ENCODE peak calls at places on chromosomes 2 and 18, in six cellular contexts. H is adrenal gland, E is heart left ventricle, B is testis, P is IMR-90, J is transverse colon. Y is an unnamed sample.
A peak's percentile ranks its signal among the peaks of the same experiment; 100 is the strongest.

GRCh38 chr2:182952741-182953450 is 85.4 kb downstream of the NCKAP1 start:
- DNase-seq in H (no peak), E (no peak), B (no peak), P (peak; percentile 82), J (no peak), Y (no peak)

GRCh38 chr18:35085450-35086032 is 44.3 kb downstream of the MAPRE2 start:
- DNase-seq in H (no peak), E (no peak), B (no peak), P (no peak), J (no peak), Y (no peak)

GRCh38 chr2:62304429-62305417 is 108.8 kb downstream of the B3GNT2 start:
- DNase-seq in H (peak; percentile 96), E (peak; percentile 74), B (peak; percentile 37), P (peak; percentile 73), J (peak; percentile 80), Y (peak; percentile 70)

GRCh38 chr2:151973901-151974199 is 125.0 kb downstream of the CACNB4 start:
- DNase-seq in H (no peak), E (no peak), B (peak; percentile 27), P (peak; percentile 29), J (no peak), Y (no peak)

GRCh38 chr2:106866636-106867035 is 19.3 kb downstream of the ST6GAL2 start:
- DNase-seq in H (no peak), E (no peak), B (no peak), P (no peak), J (no peak), Y (no peak)

GRCh38 chr2:234725528-234726264 is 226.1 kb upstream of the SH3BP4 start:
- DNase-seq in H (no peak), E (no peak), B (no peak), P (peak; percentile 27), J (peak; percentile 31), Y (no peak)

GRCh38 chr18:24016643-24017042 is 2.1 kb downstream of the TTC39C start:
- DNase-seq in H (no peak), E (no peak), B (no peak), P (no peak), J (no peak), Y (no peak)

GRCh38 chr2:215796160-215796559 is 217.2 kb downstream of the MREG start:
- DNase-seq in H (peak; percentile 22), E (no peak), B (no peak), P (peak; percentile 66), J (no peak), Y (no peak)

GRCh38 chr18:36471393-36471792 is 173.9 kb downstream of the FHOD3 start:
- DNase-seq in H (no peak), E (no peak), B (no peak), P (no peak), J (no peak), Y (no peak)

GRCh38 chr2:158772306-158773078 is 22.6 kb upstream of the DAPL1 start:
- DNase-seq in H (no peak), E (no peak), B (no peak), P (no peak), J (no peak), Y (no peak)

GRCh38 chr2:181468857-181469256 is 11.7 kb downstream of the ITGA4 start:
- DNase-seq in H (no peak), E (no peak), B (no peak), P (no peak), J (no peak), Y (no peak)

GRCh38 chr2:46963961-46964673 is 48.5 kb upstream of the MCFD2 start:
- DNase-seq in H (no peak), E (no peak), B (no peak), P (no peak), J (no peak), Y (no peak)
- TF ChIP-seq POLR2A in H (no peak), E (no peak), B (no peak), P (no peak), J (no peak), Y (no peak)

GRCh38 chr2:60136913-60137312 is 416.5 kb downstream of the BCL11A start:
- DNase-seq in H (no peak), E (no peak), B (no peak), P (no peak), J (no peak), Y (no peak)

GRCh38 chr2:60140180-60140579 is 413.3 kb downstream of the BCL11A start:
- DNase-seq in H (no peak), E (no peak), B (no peak), P (no peak), J (no peak), Y (no peak)
- TF ChIP-seq CTCF in H (no peak), E (no peak), B (no peak), P (no peak), J (no peak), Y (no peak)

GRCh38 chr2:173086518-173087213 is 11.0 kb downstream of the MAP3K20 start:
- DNase-seq in H (peak; percentile 33), E (no peak), B (no peak), P (peak; percentile 54), J (no peak), Y (no peak)
- H3K27ac ChIP-seq in H (peak overlapping the region; percentile 0), E (peak overlapping the region; percentile 23), B (peak overlapping the region; percentile 63), P (peak overlapping the region; percentile 88), J (peak overlapping the region; percentile 60), Y (no peak overlapping the region)

GRCh38 chr2:47402555-47402804 is 476 bp upstream of the MSH2 start:
- DNase-seq in H (no peak), E (no peak), B (no peak), P (peak; percentile 45), J (no peak), Y (no peak)

GRCh38 chr2:47401789-47402554 is 984 bp upstream of the MSH2 start:
- DNase-seq in H (no peak), E (no peak), B (no peak), P (no peak), J (no peak), Y (no peak)

GRCh38 chr2:47404356-47404755 is 1.4 kb downstream of the MSH2 start:
- DNase-seq in H (no peak), E (no peak), B (no peak), P (no peak), J (peak; percentile 14), Y (no peak)

GRCh38 chr2:47403829-47404228 is 873 bp downstream of the MSH2 start:
- DNase-seq in H (no peak), E (no peak), B (peak; percentile 21), P (peak; percentile 5), J (no peak), Y (no peak)

DNA sequence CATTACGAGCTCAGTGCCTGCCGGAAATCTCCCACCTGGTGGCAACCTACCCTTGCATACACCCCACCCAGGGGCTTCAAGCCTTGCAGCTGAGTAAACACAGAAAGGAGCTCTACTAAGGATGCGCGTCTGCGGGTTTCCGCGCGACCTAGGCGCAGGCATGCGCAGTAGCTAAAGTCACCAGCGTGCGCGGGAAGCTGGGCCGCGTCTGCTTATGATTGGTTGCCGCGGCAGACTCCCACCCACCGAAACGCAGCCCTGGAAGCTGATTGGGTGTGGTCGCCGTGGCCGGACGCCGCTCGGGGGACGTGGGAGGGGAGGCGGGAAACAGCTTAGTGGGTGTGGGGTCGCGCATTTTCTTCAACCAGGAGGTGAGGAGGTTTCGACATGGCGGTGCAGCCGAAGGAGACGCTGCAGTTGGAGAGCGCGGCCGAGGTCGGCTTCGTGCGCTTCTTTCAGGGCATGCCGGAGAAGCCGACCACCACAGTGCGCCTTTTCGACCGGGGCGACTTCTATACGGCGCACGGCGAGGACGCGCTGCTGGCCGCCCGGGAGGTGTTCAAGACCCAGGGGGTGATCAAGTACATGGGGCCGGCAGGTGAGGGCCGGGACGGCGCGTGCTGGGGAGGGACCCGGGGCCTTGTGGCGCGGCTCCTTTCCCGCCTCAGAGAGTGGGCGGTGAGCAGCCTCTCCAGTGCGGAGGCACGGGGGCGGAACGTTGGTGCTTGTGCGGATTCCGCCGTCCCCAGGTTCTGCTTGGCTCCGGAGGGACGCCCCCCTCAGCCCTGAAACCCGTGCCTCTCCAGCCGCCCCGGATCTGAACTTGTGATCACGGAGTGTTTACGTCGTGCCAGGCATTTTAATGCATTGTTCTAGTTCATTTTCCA is at the start of gene MSH2:
- DNase-seq in H (peak; percentile 94), E (peak; percentile 96), B (peak; percentile 96), P (peak; percentile 89), J (peak; percentile 93), Y (peak; percentile 96)
- TF ChIP-seq POLR2A in H (no peak), E (peak; percentile 56), B (no peak), P (no peak), J (peak; percentile 26), Y (peak; percentile 11)

DNA sequence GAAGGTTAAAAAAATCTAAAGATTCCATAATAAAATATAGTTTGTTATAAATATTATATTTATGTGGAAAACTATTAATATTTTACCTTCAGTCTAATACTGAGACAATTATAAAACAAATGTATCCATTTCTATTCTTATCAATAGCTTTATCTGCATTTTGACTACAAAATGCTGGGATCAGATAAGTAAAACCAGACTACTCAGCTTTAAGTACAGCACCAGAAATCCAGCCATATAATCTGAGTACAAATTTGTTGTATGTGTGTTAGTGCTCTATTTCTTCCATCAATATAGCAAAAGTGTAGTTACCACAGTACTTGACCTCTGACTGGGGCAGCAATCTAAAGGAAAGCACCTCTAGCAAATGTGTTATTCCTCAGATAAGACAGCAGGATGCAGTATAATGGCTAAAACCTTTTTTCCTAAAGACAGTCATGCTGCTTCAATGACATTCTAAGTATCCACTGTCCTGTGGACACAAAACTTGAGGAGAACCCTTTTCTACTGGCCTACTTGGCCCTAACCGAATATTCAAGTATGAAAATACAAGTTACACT is 68.1 kb downstream of the OLA1 start:
- DNase-seq in H (no peak), E (no peak), B (no peak), P (no peak), J (no peak), Y (no peak)
- TF ChIP-seq CTCF in H (no peak), E (no peak), B (no peak), P (peak; percentile 3), J (no peak), Y (no peak)

GRCh38 chr2:219663116-219663762 is 35.8 kb downstream of the SLC4A3 start:
- DNase-seq in H (no peak), E (no peak), B (no peak), P (no peak), J (no peak), Y (no peak)
- H3K27ac ChIP-seq in H (no peak overlapping the region), E (no peak overlapping the region), B (no peak overlapping the region), P (no peak overlapping the region), J (no peak overlapping the region), Y (no peak overlapping the region)

GRCh38 chr2:131056204-131056975 is 36.9 kb downstream of the FAM168B start:
- DNase-seq in H (no peak), E (no peak), B (no peak), P (no peak), J (no peak), Y (no peak)
- TF ChIP-seq POLR2A in H (no peak), E (no peak), B (no peak), P (no peak), J (no peak), Y (no peak)

DNA sequence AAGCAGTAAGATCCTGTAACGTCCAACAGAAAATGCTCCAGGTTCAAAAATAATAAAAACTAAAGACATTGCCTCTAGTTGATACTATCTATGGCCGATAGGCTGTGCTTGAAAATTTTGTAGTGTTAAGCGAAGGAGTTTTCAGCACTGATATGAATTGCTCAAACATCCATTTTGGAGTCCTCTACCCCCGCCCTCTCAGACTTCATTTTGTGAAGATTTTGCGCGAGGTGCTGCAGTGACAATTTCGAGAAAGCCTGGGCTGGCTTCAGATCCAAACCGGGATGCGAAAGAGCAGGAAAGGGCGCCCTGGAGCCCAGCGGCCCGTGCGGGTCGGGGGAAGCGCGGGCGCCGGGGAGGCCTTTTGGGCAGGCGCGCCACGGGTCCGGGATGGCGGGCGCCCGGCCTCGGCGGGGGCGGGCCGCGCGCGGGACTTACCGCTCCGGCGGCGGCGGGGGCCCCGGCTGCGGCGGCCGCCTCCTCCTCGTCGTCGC is 1.8 kb downstream of the SP3 start:
- DNase-seq in H (peak; percentile 64), E (no peak), B (peak; percentile 47), P (peak; percentile 75), J (peak; percentile 46), Y (no peak)
- TF ChIP-seq CTCF in H (peak; percentile 63), E (no peak), B (peak; percentile 24), P (peak; percentile 41), J (peak; percentile 22), Y (peak; percentile 57)